ENCODE peak calls at places on chromosomes 3 and 15, in six cellular contexts. O is mesothelial cell of epicardium, Q is NCI-H1417, C is renal cortical epithelial cell, J is T47D, D is HuH-7. S is an unnamed sample.
A peak's percentile ranks its signal among the peaks of the same experiment; 100 is the strongest.

GRCh38 chr3:119524931-119525662 is 26.8 kb downstream of the TIMMDC1 start:
- DNase-seq in Q (no peak), O (no peak), J (no peak), D (no peak), C (peak; percentile 31), S (peak; percentile 15)

GRCh38 chr15:77529394-77530159 is 103.1 kb downstream of the LINGO1 start:
- DNase-seq in O (no peak), Q (no peak), C (no peak), D (no peak), J (no peak), S (no peak)

GRCh38 chr3:185582871-185583270 is 3.2 kb upstream of the SENP2 start:
- DNase-seq in J (no peak), C (no peak), Q (no peak), O (no peak), D (no peak), S (no peak)

GRCh38 chr15:73954188-73955145 is 28.2 kb downstream of the LOXL1 start:
- DNase-seq in D (no peak), J (no peak), O (no peak), C (no peak), Q (no peak), S (no peak)

GRCh38 chr3:196122688-196123046 is 40.8 kb upstream of the TFRC start:
- DNase-seq in Q (no peak), J (no peak), C (no peak), O (no peak), D (no peak), S (no peak)

GRCh38 chr15:72521682-72522081 is 47.6 kb downstream of the ARIH1 start:
- DNase-seq in C (peak; percentile 37), J (no peak), O (no peak), D (no peak), Q (no peak), S (peak; percentile 72)

GRCh38 chr15:57138260-57138895 is 219.9 kb downstream of the TCF12 start:
- DNase-seq in C (peak; percentile 77), O (no peak), Q (peak; percentile 15), D (peak; percentile 46), J (peak; percentile 19), S (peak; percentile 91)

GRCh38 chr15:69906256-69907185 is 191.2 kb downstream of the TLE3 start:
- DNase-seq in O (no peak), C (peak; percentile 39), Q (no peak), J (peak; percentile 13), D (no peak), S (no peak)

GRCh38 chr15:79680721-79681120 is 216.1 kb downstream of the MTHFS start:
- DNase-seq in O (no peak), C (peak; percentile 70), J (no peak), Q (no peak), D (no peak), S (peak; percentile 59)

GRCh38 chr3:177069514-177070329 is 127.6 kb downstream of the TBL1XR1 start:
- DNase-seq in D (no peak), Q (no peak), J (no peak), O (no peak), C (peak; percentile 94), S (peak; percentile 85)

GRCh38 chr15:26772588-26773484 is at the start of gene GABRB3:
- DNase-seq in O (peak; percentile 46), C (no peak), Q (peak; percentile 89), D (no peak), J (no peak), S (peak; percentile 13)

GRCh38 chr3:110583373-110583935 is 488.2 kb upstream of the NECTIN3 start:
- DNase-seq in J (no peak), Q (no peak), C (peak; percentile 61), O (no peak), D (no peak), S (no peak)

GRCh38 chr3:149042766-149043386 is 43.5 kb downstream of the HLTF start:
- DNase-seq in O (no peak), D (no peak), J (no peak), C (peak; percentile 6), Q (no peak), S (peak; percentile 41)

GRCh38 chr3:9416139-9416780 is 18.8 kb downstream of the SETD5 start:
- DNase-seq in C (no peak), Q (no peak), O (no peak), D (no peak), J (no peak), S (peak; percentile 50)

GRCh38 chr3:175003590-175003989 is 144.5 kb downstream of the NAALADL2 start:
- DNase-seq in C (no peak), O (no peak), J (no peak), Q (no peak), D (no peak), S (no peak)

GRCh38 chr3:28328188-28329151 is 20.1 kb upstream of the ZCWPW2 start:
- DNase-seq in Q (no peak), C (peak; percentile 43), J (no peak), D (no peak), O (no peak), S (peak; percentile 33)

GRCh38 chr3:165529451-165529850 is 307.8 kb downstream of the BCHE start:
- DNase-seq in C (no peak), J (no peak), Q (no peak), O (no peak), D (no peak), S (no peak)

GRCh38 chr3:7779331-7779730 is 722.3 kb upstream of the LMCD1 start:
- DNase-seq in D (no peak), C (peak; percentile 59), O (no peak), Q (no peak), J (no peak), S (peak; percentile 7)

GRCh38 chr3:141797167-141797773 is 34.1 kb downstream of the GRK7 start:
- DNase-seq in C (peak; percentile 28), D (no peak), O (no peak), J (no peak), Q (no peak), S (peak; percentile 41)

GRCh38 chr3:175041369-175041768 is 182.2 kb downstream of the NAALADL2 start:
- DNase-seq in C (no peak), Q (no peak), D (no peak), O (no peak), J (no peak), S (no peak)

GRCh38 chr15:60660290-60661051 is 181.5 kb upstream of the ICE2 start:
- DNase-seq in J (no peak), C (peak; percentile 75), Q (no peak), D (no peak), O (no peak), S (peak; percentile 93)

GRCh38 chr15:66566963-66567531 is 1.2 kb upstream of the LCTL start:
- DNase-seq in J (peak; percentile 68), O (peak; percentile 55), C (peak; percentile 56), Q (peak; percentile 44), D (peak; percentile 92), S (peak; percentile 60)

GRCh38 chr15:90497912-90498311 is 31.8 kb upstream of the CRTC3 start:
- DNase-seq in J (no peak), C (peak; percentile 44), Q (peak; percentile 42), O (no peak), D (peak; percentile 17), S (no peak)

GRCh38 chr3:137582484-137582883 is 181.6 kb upstream of the SOX14 start:
- DNase-seq in Q (no peak), C (no peak), J (no peak), O (no peak), D (no peak), S (no peak)

GRCh38 chr15:42819781-42820180 is 82.9 kb upstream of the CDAN1 start:
- DNase-seq in O (no peak), J (no peak), D (no peak), C (no peak), Q (no peak), S (peak; percentile 92)

GRCh38 chr3:37132334-37132733 is 42.0 kb downstream of the LRRFIP2 start:
- DNase-seq in O (no peak), D (no peak), Q (no peak), C (no peak), J (no peak), S (no peak)

GRCh38 chr3:15467227-15468181 is 40.1 kb downstream of the EAF1 start:
- DNase-seq in D (no peak), O (no peak), Q (no peak), J (no peak), C (no peak), S (no peak)

GRCh38 chr15:67164401-67164791 is 90.1 kb downstream of the AAGAB start:
- DNase-seq in O (no peak), D (no peak), J (no peak), Q (no peak), C (no peak), S (no peak)

GRCh38 chr15:86231864-86232801 is 152.5 kb downstream of the AGBL1 start:
- DNase-seq in Q (peak; percentile 72), J (peak; percentile 21), C (no peak), O (no peak), D (peak; percentile 45), S (peak; percentile 1)

GRCh38 chr3:49124991-49125670 is 4.5 kb upstream of the USP19 start:
- DNase-seq in J (no peak), C (no peak), D (no peak), Q (no peak), O (no peak), S (no peak)

GRCh38 chr3:24496529-24497482 is 2.2 kb upstream of the THRB start:
- DNase-seq in C (peak; percentile 92), D (peak; percentile 94), Q (no peak), O (no peak), J (peak; percentile 48), S (peak; percentile 16)

GRCh38 chr3:141764946-141765345 is 1.7 kb downstream of the GRK7 start:
- DNase-seq in O (no peak), J (no peak), Q (no peak), C (no peak), D (no peak), S (no peak)

GRCh38 chr3:45123841-45124269 is 22.3 kb downstream of the CDCP1 start:
- DNase-seq in C (peak; percentile 99), D (no peak), O (no peak), J (no peak), Q (no peak), S (peak; percentile 83)

GRCh38 chr3:99545941-99546580 is 92.3 kb upstream of the COL8A1 start:
- DNase-seq in O (no peak), J (no peak), Q (no peak), C (peak; percentile 42), D (no peak), S (peak; percentile 74)